ENCODE peak calls at places on chromosomes 12 and 14, in four cellular contexts. One of them, this sample, is unnamed.

GRCh38 chr12:109099426-109100020 is 2.1 kb downstream of the UNG start:
- DNase-seq in neural progenitor cell: no peak
- DNase-seq in right lobe of liver: no peak
- DNase-seq in MM.1S: peak; percentile 51
- DNase-seq in this sample: no peak

GRCh38 chr12:104410786-104411185 is 46.0 kb upstream of the CHST11 start:
- DNase-seq in neural progenitor cell: no peak
- DNase-seq in right lobe of liver: no peak
- DNase-seq in MM.1S: no peak
- DNase-seq in this sample: no peak

GRCh38 chr12:113241191-113242017 is 20.1 kb downstream of the TPCN1 start:
- DNase-seq in neural progenitor cell: no peak
- DNase-seq in right lobe of liver: no peak
- DNase-seq in MM.1S: peak; percentile 19
- DNase-seq in this sample: no peak

GRCh38 chr14:36028665-36029064 is 147.9 kb downstream of the PTCSC3 start:
- DNase-seq in neural progenitor cell: no peak
- DNase-seq in right lobe of liver: no peak
- DNase-seq in MM.1S: no peak
- DNase-seq in this sample: no peak

GRCh38 chr14:86404425-86404824 is 874.5 kb downstream of the FLRT2 start:
- DNase-seq in neural progenitor cell: no peak
- DNase-seq in right lobe of liver: no peak
- DNase-seq in MM.1S: no peak
- DNase-seq in this sample: no peak

GRCh38 chr14:52125885-52126284 is 57.0 kb upstream of the NID2 start:
- DNase-seq in neural progenitor cell: no peak
- DNase-seq in right lobe of liver: no peak
- DNase-seq in MM.1S: no peak
- DNase-seq in this sample: no peak

GRCh38 chr12:109767456-109767855 is 53.8 kb downstream of the FAM222A start:
- DNase-seq in neural progenitor cell: no peak
- DNase-seq in right lobe of liver: no peak
- DNase-seq in MM.1S: no peak
- DNase-seq in this sample: no peak

GRCh38 chr12:19572920-19573558 is 133.7 kb downstream of the AEBP2 start:
- DNase-seq in neural progenitor cell: peak; percentile 62
- DNase-seq in right lobe of liver: no peak
- DNase-seq in MM.1S: peak; percentile 46
- DNase-seq in this sample: peak; percentile 30

GRCh38 chr12:52213541-52214420 is 19.3 kb upstream of the KRT7 start:
- DNase-seq in neural progenitor cell: peak; percentile 90
- DNase-seq in right lobe of liver: peak; percentile 85
- DNase-seq in MM.1S: peak; percentile 57
- DNase-seq in this sample: peak; percentile 76

GRCh38 chr12:130423136-130423535 is 85.4 kb downstream of the PIWIL1 start:
- DNase-seq in neural progenitor cell: no peak
- DNase-seq in right lobe of liver: no peak
- DNase-seq in MM.1S: no peak
- DNase-seq in this sample: no peak

GRCh38 chr12:54980341-54980740 is 4.2 kb downstream of the TESPA1 start:
- DNase-seq in neural progenitor cell: no peak
- DNase-seq in right lobe of liver: no peak
- DNase-seq in MM.1S: no peak
- DNase-seq in this sample: no peak

GRCh38 chr12:58302487-58303011 is 361.2 kb downstream of the ATP23 start:
- DNase-seq in neural progenitor cell: no peak
- DNase-seq in right lobe of liver: no peak
- DNase-seq in MM.1S: no peak
- DNase-seq in this sample: no peak

GRCh38 chr14:70281938-70282337 is 77.5 kb downstream of the COX16 start:
- DNase-seq in neural progenitor cell: peak; percentile 30
- DNase-seq in right lobe of liver: no peak
- DNase-seq in MM.1S: no peak
- DNase-seq in this sample: no peak

GRCh38 chr14:63677891-63678379 is 36.3 kb upstream of the WDR89 start:
- DNase-seq in neural progenitor cell: no peak
- DNase-seq in right lobe of liver: no peak
- DNase-seq in MM.1S: no peak
- DNase-seq in this sample: no peak

GRCh38 chr12:15767301-15767700 is 21.9 kb downstream of the EPS8 start:
- DNase-seq in neural progenitor cell: no peak
- DNase-seq in right lobe of liver: no peak
- DNase-seq in MM.1S: no peak
- DNase-seq in this sample: no peak

GRCh38 chr14:34593740-34594375 is 36.1 kb downstream of the SNX6 start:
- DNase-seq in neural progenitor cell: no peak
- DNase-seq in right lobe of liver: no peak
- DNase-seq in MM.1S: no peak
- DNase-seq in this sample: no peak

GRCh38 chr14:55303646-55304277 is 32.5 kb downstream of the FBXO34 start:
- DNase-seq in neural progenitor cell: no peak
- DNase-seq in right lobe of liver: no peak
- DNase-seq in MM.1S: no peak
- DNase-seq in this sample: no peak

GRCh38 chr14:76480426-76480825 is 104.5 kb downstream of the ESRRB start:
- DNase-seq in neural progenitor cell: no peak
- DNase-seq in right lobe of liver: no peak
- DNase-seq in MM.1S: no peak
- DNase-seq in this sample: no peak

GRCh38 chr12:28963554-28963953 is 185.5 kb upstream of the FAR2 start:
- DNase-seq in neural progenitor cell: peak; percentile 14
- DNase-seq in right lobe of liver: no peak
- DNase-seq in MM.1S: peak; percentile 36
- DNase-seq in this sample: no peak

GRCh38 chr12:31832740-31833540 is 104.1 kb upstream of the AMN1 start:
- DNase-seq in neural progenitor cell: no peak
- DNase-seq in right lobe of liver: no peak
- DNase-seq in MM.1S: no peak
- DNase-seq in this sample: peak; percentile 17

GRCh38 chr14:100621806-100622205 is 34.6 kb upstream of the BEGAIN start:
- DNase-seq in neural progenitor cell: no peak
- DNase-seq in right lobe of liver: peak; percentile 43
- DNase-seq in MM.1S: no peak
- DNase-seq in this sample: no peak

GRCh38 chr14:77889971-77890442 is 90.1 kb downstream of the ADCK1 start:
- DNase-seq in neural progenitor cell: no peak
- DNase-seq in right lobe of liver: no peak
- DNase-seq in MM.1S: no peak
- DNase-seq in this sample: no peak

GRCh38 chr14:60482743-60483142 is 3.1 kb downstream of the C14orf39 start:
- DNase-seq in neural progenitor cell: no peak
- DNase-seq in right lobe of liver: no peak
- DNase-seq in MM.1S: no peak
- DNase-seq in this sample: no peak

GRCh38 chr14:53620325-53620716 is 336.3 kb downstream of the BMP4 start:
- DNase-seq in neural progenitor cell: no peak
- DNase-seq in right lobe of liver: no peak
- DNase-seq in MM.1S: no peak
- DNase-seq in this sample: no peak

GRCh38 chr14:97276573-97276972 is 479.4 kb downstream of the VRK1 start:
- DNase-seq in neural progenitor cell: no peak
- DNase-seq in right lobe of liver: no peak
- DNase-seq in MM.1S: no peak
- DNase-seq in this sample: no peak

GRCh38 chr14:97270308-97270707 is 473.1 kb downstream of the VRK1 start:
- DNase-seq in neural progenitor cell: no peak
- DNase-seq in right lobe of liver: no peak
- DNase-seq in MM.1S: no peak
- DNase-seq in this sample: no peak

GRCh38 chr14:97274626-97275025 is 477.4 kb downstream of the VRK1 start:
- DNase-seq in neural progenitor cell: peak; percentile 23
- DNase-seq in right lobe of liver: no peak
- DNase-seq in MM.1S: no peak
- DNase-seq in this sample: no peak

GRCh38 chr14:97275276-97275675 is 478.1 kb downstream of the VRK1 start:
- DNase-seq in neural progenitor cell: no peak
- DNase-seq in right lobe of liver: no peak
- DNase-seq in MM.1S: no peak
- DNase-seq in this sample: no peak

GRCh38 chr14:97273540-97273939 is 476.4 kb downstream of the VRK1 start:
- DNase-seq in neural progenitor cell: no peak
- DNase-seq in right lobe of liver: no peak
- DNase-seq in MM.1S: no peak
- DNase-seq in this sample: no peak
- TF ChIP-seq CTCF in neural progenitor cell: no peak
- TF ChIP-seq CTCF in right lobe of liver: no peak
- TF ChIP-seq CTCF in MM.1S: no peak
- TF ChIP-seq CTCF in this sample: no peak

GRCh38 chr12:66144796-66145754 is 14.5 kb upstream of the LLPH start:
- DNase-seq in neural progenitor cell: peak; percentile 35
- DNase-seq in right lobe of liver: no peak
- DNase-seq in MM.1S: peak; percentile 66
- DNase-seq in this sample: no peak
- TF ChIP-seq CTCF in neural progenitor cell: peak; percentile 69
- TF ChIP-seq CTCF in right lobe of liver: peak; percentile 86
- TF ChIP-seq CTCF in MM.1S: peak; percentile 71
- TF ChIP-seq CTCF in this sample: no peak

DNA sequence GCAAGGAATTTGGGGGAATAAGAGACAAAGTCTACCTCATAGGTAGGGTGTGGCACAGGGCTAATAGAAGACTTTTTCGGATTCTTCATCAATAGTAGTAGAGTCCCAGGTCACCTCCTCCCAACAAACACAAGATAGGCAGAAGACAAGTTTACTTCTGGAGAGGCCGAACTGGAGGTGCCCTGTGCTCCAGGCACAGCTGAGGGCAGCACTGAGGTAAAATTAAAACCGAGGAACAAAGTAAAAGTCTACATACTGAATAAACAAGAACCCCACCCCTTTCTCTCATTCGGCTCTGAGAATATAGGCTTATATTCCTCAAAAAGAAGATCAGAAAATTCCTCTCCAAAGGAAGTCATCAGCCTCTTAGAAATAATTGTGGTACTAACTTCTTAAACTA is 161.6 kb downstream of the SEC23A start:
- DNase-seq in neural progenitor cell: no peak
- DNase-seq in right lobe of liver: no peak
- DNase-seq in MM.1S: no peak
- DNase-seq in this sample: no peak
- TF ChIP-seq CTCF in neural progenitor cell: no peak
- TF ChIP-seq CTCF in right lobe of liver: no peak
- TF ChIP-seq CTCF in MM.1S: no peak
- TF ChIP-seq CTCF in this sample: no peak

GRCh38 chr12:106681210-106681609 is 93.3 kb upstream of the RIC8B start:
- DNase-seq in neural progenitor cell: peak; percentile 16
- DNase-seq in right lobe of liver: no peak
- DNase-seq in MM.1S: no peak
- DNase-seq in this sample: no peak
- TF ChIP-seq CTCF in neural progenitor cell: no peak
- TF ChIP-seq CTCF in right lobe of liver: no peak
- TF ChIP-seq CTCF in MM.1S: no peak
- TF ChIP-seq CTCF in this sample: no peak

GRCh38 chr14:23528555-23528954 is 23.0 kb downstream of the ZFHX2 start:
- DNase-seq in neural progenitor cell: peak; percentile 28
- DNase-seq in right lobe of liver: no peak
- DNase-seq in MM.1S: no peak
- DNase-seq in this sample: no peak
- TF ChIP-seq CTCF in neural progenitor cell: peak; percentile 40
- TF ChIP-seq CTCF in right lobe of liver: no peak
- TF ChIP-seq CTCF in MM.1S: no peak
- TF ChIP-seq CTCF in this sample: no peak

DNA sequence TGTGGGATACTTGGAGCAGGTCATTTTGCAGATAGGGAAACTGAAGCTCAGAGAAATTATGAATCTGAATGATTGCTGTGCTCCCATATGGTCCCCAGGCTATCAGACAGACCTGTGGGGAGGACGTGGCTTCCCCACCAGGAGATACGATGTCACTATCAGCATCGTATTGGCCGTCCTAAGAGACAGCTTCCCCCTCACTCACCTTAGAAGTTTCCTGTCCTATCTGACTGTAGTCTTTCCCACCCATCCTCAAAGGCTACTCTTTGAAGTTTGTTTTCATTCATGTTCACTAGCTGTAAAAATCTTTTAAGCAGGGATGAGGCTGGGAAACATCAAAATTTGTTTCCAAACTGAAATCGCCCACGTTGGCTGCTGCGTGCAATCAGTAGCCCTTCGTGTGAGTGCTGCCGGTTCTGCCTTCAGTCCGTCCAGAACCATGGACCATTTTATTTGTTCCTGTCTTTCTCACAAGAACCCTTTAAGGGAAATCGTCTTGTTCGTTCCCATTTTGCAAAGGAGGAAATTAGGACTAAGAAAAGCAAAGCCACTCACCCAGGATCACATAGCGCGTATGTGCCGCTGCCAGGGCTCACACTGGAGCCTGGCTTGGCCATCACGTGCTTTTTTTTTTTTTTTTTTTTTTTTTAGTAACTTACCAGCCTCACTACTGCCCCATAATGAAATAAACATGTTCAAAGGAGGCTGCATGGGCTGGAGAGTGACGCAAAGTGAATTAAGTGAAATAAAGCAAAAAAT is 1.0 kb upstream of the KDM2B start:
- DNase-seq in neural progenitor cell: peak; percentile 47
- DNase-seq in right lobe of liver: no peak
- DNase-seq in MM.1S: no peak
- DNase-seq in this sample: no peak
- TF ChIP-seq CTCF in neural progenitor cell: no peak
- TF ChIP-seq CTCF in right lobe of liver: no peak
- TF ChIP-seq CTCF in MM.1S: no peak
- TF ChIP-seq CTCF in this sample: no peak

DNA sequence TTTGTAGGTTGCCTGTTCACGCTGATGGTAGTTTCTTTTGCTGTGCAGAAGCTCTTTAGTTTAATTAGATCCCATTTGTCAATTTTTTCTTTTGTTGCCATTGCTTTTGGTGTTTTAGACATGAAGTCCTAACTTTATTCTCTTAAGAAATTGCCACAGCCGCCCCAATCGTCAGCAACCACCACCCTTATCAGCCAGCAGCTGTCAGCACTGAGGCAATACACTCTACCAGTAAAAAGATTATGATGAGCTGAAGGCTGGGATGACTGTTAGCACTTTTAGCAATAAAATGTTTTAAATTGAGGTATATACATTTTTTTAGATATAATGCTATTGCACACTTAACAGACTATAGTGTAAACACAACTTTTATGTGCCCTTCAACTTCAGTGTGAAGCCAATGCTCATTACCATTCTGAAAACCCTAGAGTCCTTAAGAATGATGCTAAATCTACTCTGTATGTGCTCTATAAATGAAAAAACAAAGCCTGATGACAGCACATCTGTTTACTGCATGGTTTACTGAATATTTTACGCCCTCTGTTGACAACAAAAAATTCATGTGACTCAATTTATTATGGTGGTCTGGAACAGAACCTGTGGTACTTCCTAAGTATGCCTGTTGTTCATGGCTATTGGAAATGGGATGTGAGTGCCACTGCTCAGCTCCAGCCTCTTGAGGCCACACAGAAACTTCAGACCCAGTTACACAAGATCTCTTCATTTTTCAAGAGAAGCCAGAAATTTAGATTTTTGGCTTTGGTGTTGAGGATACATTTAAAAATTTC is 197.4 kb downstream of the DUSP6 start:
- DNase-seq in neural progenitor cell: no peak
- DNase-seq in right lobe of liver: no peak
- DNase-seq in MM.1S: no peak
- DNase-seq in this sample: no peak
- TF ChIP-seq CTCF in neural progenitor cell: no peak
- TF ChIP-seq CTCF in right lobe of liver: peak; percentile 12
- TF ChIP-seq CTCF in MM.1S: no peak
- TF ChIP-seq CTCF in this sample: no peak

GRCh38 chr12:49121047-49121696 is 10.0 kb downstream of the TUBA1B start:
- DNase-seq in neural progenitor cell: peak; percentile 71
- DNase-seq in right lobe of liver: no peak
- DNase-seq in MM.1S: no peak
- DNase-seq in this sample: peak; percentile 23
- TF ChIP-seq CTCF in neural progenitor cell: peak; percentile 65
- TF ChIP-seq CTCF in right lobe of liver: peak; percentile 71
- TF ChIP-seq CTCF in MM.1S: peak; percentile 43
- TF ChIP-seq CTCF in this sample: peak; percentile 32